ENCODE peak calls at places on chromosomes 12 and 14, in ten cellular contexts. O, I, Q, R, K, Y, W, D, H and G are unnamed samples.
A peak's percentile ranks its signal among the peaks of the same experiment; 100 is the strongest.

GRCh38 chr12:57215668-57216013 is 953 bp upstream of the NXPH4 start:
- DNase-seq in O (no peak), I (peak; percentile 52), Q (peak; percentile 47), R (no peak), K (no peak), Y (peak; percentile 25), W (no peak), D (peak; percentile 73), H (peak; percentile 76), G (peak; percentile 39)

GRCh38 chr12:113537751-113538087 is 66.0 kb upstream of the LHX5 start:
- DNase-seq in O (no peak), I (peak; percentile 3), Q (no peak), R (no peak), K (no peak), Y (no peak), W (peak; percentile 35), D (no peak), H (no peak), G (no peak)

GRCh38 chr14:57380935-57381334 is 9.5 kb upstream of the NAA30 start:
- DNase-seq in O (no peak), I (no peak), Q (no peak), R (no peak), K (no peak), Y (no peak), W (peak; percentile 38), D (no peak), H (no peak), G (no peak)

GRCh38 chr14:33617154-33617553 is 333.7 kb downstream of the EGLN3 start:
- DNase-seq in O (no peak), I (peak; percentile 69), Q (peak; percentile 20), R (no peak), K (no peak), Y (no peak), W (peak; percentile 83), D (no peak), H (no peak), G (no peak)

GRCh38 chr14:75860561-75861160 is 121.1 kb downstream of the TGFB3 start:
- DNase-seq in O (no peak), I (no peak), Q (no peak), R (no peak), K (no peak), Y (no peak), W (no peak), D (no peak), H (no peak), G (no peak)

GRCh38 chr14:78902010-78902623 is 731.9 kb downstream of the NRXN3 start:
- DNase-seq in O (no peak), I (peak; percentile 42), Q (peak; percentile 51), R (no peak), K (peak; percentile 44), Y (no peak), W (peak; percentile 26), D (peak; percentile 33), H (no peak), G (no peak)

GRCh38 chr14:91367173-91368171 is 50.1 kb downstream of the CCDC88C start:
- DNase-seq in O (peak; percentile 43), I (no peak), Q (no peak), R (peak; percentile 64), K (no peak), Y (no peak), W (peak; percentile 93), D (peak; percentile 72), H (peak; percentile 87), G (peak; percentile 44)

GRCh38 chr12:122048156-122048555 is 26.5 kb downstream of the BCL7A start:
- DNase-seq in O (no peak), I (no peak), Q (no peak), R (no peak), K (no peak), Y (no peak), W (no peak), D (no peak), H (no peak), G (no peak)

GRCh38 chr12:107288414-107289125 is 195.2 kb upstream of the CRY1 start:
- DNase-seq in O (no peak), I (no peak), Q (no peak), R (no peak), K (no peak), Y (no peak), W (no peak), D (no peak), H (no peak), G (no peak)

GRCh38 chr14:81509838-81510452 is 23.7 kb downstream of the SEL1L start:
- DNase-seq in O (no peak), I (peak; percentile 12), Q (no peak), R (no peak), K (no peak), Y (peak; percentile 69), W (no peak), D (no peak), H (no peak), G (no peak)

GRCh38 chr12:40183745-40184144 is 41.1 kb upstream of the LRRK2 start:
- DNase-seq in O (no peak), I (no peak), Q (no peak), R (no peak), K (no peak), Y (no peak), W (no peak), D (no peak), H (no peak), G (no peak)

GRCh38 chr14:64478634-64479250 is 13.4 kb downstream of the AKAP5 start:
- DNase-seq in O (no peak), I (no peak), Q (peak; percentile 30), R (no peak), K (no peak), Y (no peak), W (peak; percentile 24), D (no peak), H (peak; percentile 30), G (no peak)

GRCh38 chr14:26389646-26390508 is 208.0 kb downstream of the NOVA1 start:
- DNase-seq in O (no peak), I (no peak), Q (peak; percentile 14), R (no peak), K (no peak), Y (no peak), W (peak; percentile 55), D (no peak), H (no peak), G (no peak)

GRCh38 chr14:20262642-20263128 is 23.6 kb downstream of the OR11H4 start:
- DNase-seq in O (no peak), I (peak; percentile 83), Q (peak; percentile 62), R (no peak), K (no peak), Y (no peak), W (peak; percentile 97), D (no peak), H (no peak), G (no peak)

GRCh38 chr14:79809849-79810612 is 401.3 kb downstream of the DIO2 start:
- DNase-seq in O (no peak), I (peak; percentile 3), Q (no peak), R (no peak), K (peak; percentile 22), Y (peak; percentile 79), W (peak; percentile 24), D (no peak), H (no peak), G (no peak)

GRCh38 chr12:90216815-90217214 is 508.2 kb upstream of the ATP2B1 start:
- DNase-seq in O (no peak), I (peak; percentile 58), Q (no peak), R (no peak), K (no peak), Y (no peak), W (peak; percentile 23), D (no peak), H (no peak), G (no peak)

GRCh38 chr14:70064111-70064885 is 124.5 kb downstream of the SLC8A3 start:
- DNase-seq in O (no peak), I (no peak), Q (no peak), R (no peak), K (no peak), Y (no peak), W (no peak), D (no peak), H (no peak), G (no peak)

GRCh38 chr12:69466867-69467266 is 3.3 kb upstream of the FRS2 start:
- DNase-seq in O (no peak), I (no peak), Q (no peak), R (no peak), K (no peak), Y (no peak), W (no peak), D (no peak), H (no peak), G (no peak)

GRCh38 chr14:36660736-36661505 is 739 bp upstream of the PAX9 start:
- DNase-seq in O (no peak), I (no peak), Q (no peak), R (no peak), K (no peak), Y (peak; percentile 56), W (no peak), D (no peak), H (peak; percentile 19), G (no peak)

GRCh38 chr12:88142610-88142991 is 494 bp downstream of the TMTC3 start:
- DNase-seq in O (peak; percentile 11), I (no peak), Q (no peak), R (peak; percentile 14), K (no peak), Y (peak; percentile 44), W (peak; percentile 47), D (peak; percentile 44), H (peak; percentile 3), G (no peak)

GRCh38 chr12:113291586-113291985 is 43.3 kb downstream of the SLC8B1 start:
- DNase-seq in O (no peak), I (no peak), Q (no peak), R (no peak), K (no peak), Y (no peak), W (no peak), D (no peak), H (no peak), G (no peak)

GRCh38 chr12:18752280-18752920 is 14.5 kb downstream of the CAPZA3 start:
- DNase-seq in O (no peak), I (peak; percentile 92), Q (peak; percentile 78), R (no peak), K (no peak), Y (no peak), W (peak; percentile 10), D (no peak), H (no peak), G (no peak)

GRCh38 chr14:38583471-38583870 is 327.6 kb upstream of the CLEC14A start:
- DNase-seq in O (no peak), I (no peak), Q (no peak), R (no peak), K (no peak), Y (no peak), W (no peak), D (no peak), H (no peak), G (no peak)

GRCh38 chr14:33564774-33565630 is 385.9 kb downstream of the EGLN3 start:
- DNase-seq in O (no peak), I (no peak), Q (peak; percentile 24), R (no peak), K (no peak), Y (no peak), W (peak; percentile 97), D (no peak), H (no peak), G (no peak)

GRCh38 chr14:84303140-84303539 is 1226.8 kb upstream of the FLRT2 start:
- DNase-seq in O (no peak), I (no peak), Q (no peak), R (no peak), K (no peak), Y (no peak), W (no peak), D (no peak), H (no peak), G (no peak)

GRCh38 chr14:23061995-23062394 is 4.7 kb upstream of the CDH24 start:
- DNase-seq in O (no peak), I (peak; percentile 92), Q (peak; percentile 89), R (no peak), K (no peak), Y (no peak), W (peak; percentile 95), D (no peak), H (no peak), G (no peak)

GRCh38 chr12:123264642-123265041 is 7.0 kb downstream of the CDK2AP1 start:
- DNase-seq in O (no peak), I (no peak), Q (no peak), R (no peak), K (peak; percentile 14), Y (no peak), W (no peak), D (peak; percentile 34), H (no peak), G (no peak)

GRCh38 chr12:6534914-6535696 is 788 bp downstream of the GAPDH start:
- DNase-seq in O (peak; percentile 56), I (peak; percentile 78), Q (peak; percentile 71), R (peak; percentile 54), K (no peak), Y (peak; percentile 29), W (peak; percentile 58), D (peak; percentile 85), H (peak; percentile 76), G (peak; percentile 52)